ENCODE peak calls at places on chromosomes 16 and 17, in eight cellular contexts. U, P, V, L, H, A, G and Z are unnamed samples.

GRCh38 chr16:65884018-65884417 is 482.5 kb upstream of the CDH5 start:
- DNase-seq in U (no peak), P (no peak), V (no peak), L (no peak), H (no peak), A (no peak), G (no peak), Z (no peak)

GRCh38 chr16:1870365-1871082 is 1.4 kb downstream of the MEIOB start:
- DNase-seq in U (no peak), P (peak), V (no peak), L (no peak), H (no peak), A (peak), G (no peak), Z (no peak)

GRCh38 chr16:89149386-89149785 is 22.2 kb upstream of the CDH15 start:
- DNase-seq in U (no peak), P (peak), V (no peak), L (no peak), H (peak), A (no peak), G (no peak), Z (no peak)

GRCh38 chr17:21119247-21119944 is 7.4 kb upstream of the DHRS7B start:
- DNase-seq in U (peak), P (peak), V (peak), L (peak), H (peak), A (peak), G (peak), Z (peak)

GRCh38 chr17:4576729-4577322 is 7.5 kb upstream of the SMTNL2 start:
- DNase-seq in U (no peak), P (no peak), V (no peak), L (no peak), H (no peak), A (no peak), G (no peak), Z (no peak)

GRCh38 chr16:87423429-87423828 is 31.3 kb downstream of the MAP1LC3B start:
- DNase-seq in U (no peak), P (no peak), V (no peak), L (no peak), H (no peak), A (no peak), G (no peak), Z (no peak)

GRCh38 chr17:70084476-70084875 is 9.5 kb downstream of the KCNJ16 start:
- DNase-seq in U (no peak), P (no peak), V (no peak), L (no peak), H (no peak), A (no peak), G (no peak), Z (no peak)

GRCh38 chr17:74414510-74414909 is 17.4 kb upstream of the GPRC5C start:
- DNase-seq in U (no peak), P (no peak), V (no peak), L (no peak), H (no peak), A (no peak), G (no peak), Z (no peak)

GRCh38 chr17:6452471-6453266 is 8.4 kb downstream of the PIMREG start:
- DNase-seq in U (no peak), P (no peak), V (no peak), L (no peak), H (no peak), A (no peak), G (no peak), Z (no peak)

GRCh38 chr16:529012-529575 is 1.6 kb downstream of the CAPN15 start:
- DNase-seq in U (peak), P (no peak), V (no peak), L (no peak), H (no peak), A (no peak), G (no peak), Z (no peak)

GRCh38 chr16:4982056-4982867 is 24.1 kb downstream of the SEC14L5 start:
- DNase-seq in U (no peak), P (no peak), V (no peak), L (no peak), H (no peak), A (no peak), G (no peak), Z (no peak)

GRCh38 chr16:72903176-72903575 is 144.8 kb downstream of the ZFHX3 start:
- DNase-seq in U (no peak), P (no peak), V (no peak), L (no peak), H (no peak), A (no peak), G (no peak), Z (no peak)

GRCh38 chr16:58419241-58420012 is 27.2 kb downstream of the GINS3 start:
- DNase-seq in U (no peak), P (no peak), V (no peak), L (no peak), H (no peak), A (no peak), G (no peak), Z (no peak)

GRCh38 chr16:81738831-81739496 is 40.1 kb upstream of the PLCG2 start:
- DNase-seq in U (no peak), P (no peak), V (peak), L (no peak), H (no peak), A (no peak), G (no peak), Z (no peak)

GRCh38 chr17:2724783-2725164 is 13.2 kb upstream of the CLUH start:
- DNase-seq in U (peak), P (no peak), V (peak), L (peak), H (no peak), A (no peak), G (no peak), Z (no peak)

GRCh38 chr16:76639685-76640289 is 362.6 kb downstream of the CNTNAP4 start:
- DNase-seq in U (no peak), P (peak), V (peak), L (no peak), H (peak), A (no peak), G (no peak), Z (no peak)

GRCh38 chr17:419073-419735 is 66.6 kb upstream of the RPH3AL start:
- DNase-seq in U (peak), P (no peak), V (no peak), L (peak), H (no peak), A (no peak), G (no peak), Z (no peak)

GRCh38 chr16:27805828-27806351 is 255.9 kb downstream of the KATNIP start:
- DNase-seq in U (no peak), P (no peak), V (no peak), L (no peak), H (no peak), A (no peak), G (no peak), Z (no peak)

GRCh38 chr16:15880909-15881308 is 7.5 kb downstream of the CEP20 start:
- DNase-seq in U (no peak), P (no peak), V (no peak), L (no peak), H (no peak), A (no peak), G (no peak), Z (no peak)

GRCh38 chr17:50459081-50459676 is 9.5 kb downstream of the CHAD start:
- DNase-seq in U (no peak), P (no peak), V (peak), L (no peak), H (no peak), A (no peak), G (no peak), Z (no peak)

GRCh38 chr17:4978720-4979119 is 8.8 kb downstream of the CAMTA2 start:
- DNase-seq in U (no peak), P (no peak), V (no peak), L (no peak), H (no peak), A (no peak), G (no peak), Z (no peak)

GRCh38 chr16:76441886-76442285 is 164.7 kb downstream of the CNTNAP4 start:
- DNase-seq in U (no peak), P (no peak), V (no peak), L (no peak), H (no peak), A (no peak), G (no peak), Z (no peak)

GRCh38 chr17:77425791-77426641 is 285.2 kb downstream of the SEC14L1 start:
- DNase-seq in U (peak), P (peak), V (no peak), L (no peak), H (no peak), A (peak), G (no peak), Z (no peak)

GRCh38 chr16:72837846-72838661 is 209.9 kb downstream of the ZFHX3 start:
- DNase-seq in U (no peak), P (no peak), V (no peak), L (no peak), H (no peak), A (no peak), G (no peak), Z (no peak)

GRCh38 chr16:87832759-87833502 is 36.4 kb downstream of the SLC7A5 start:
- DNase-seq in U (no peak), P (no peak), V (no peak), L (no peak), H (no peak), A (no peak), G (no peak), Z (no peak)

GRCh38 chr16:49580751-49581303 is 207.2 kb downstream of the C16orf78 start:
- DNase-seq in U (no peak), P (no peak), V (no peak), L (no peak), H (no peak), A (no peak), G (no peak), Z (no peak)

GRCh38 chr17:32558997-32559650 is 72.3 kb downstream of the CDK5R1 start:
- DNase-seq in U (no peak), P (no peak), V (no peak), L (no peak), H (no peak), A (no peak), G (no peak), Z (no peak)

GRCh38 chr16:84088695-84089395 is 27.9 kb downstream of the MBTPS1 start:
- DNase-seq in U (peak), P (no peak), V (peak), L (peak), H (no peak), A (no peak), G (no peak), Z (no peak)

GRCh38 chr17:1709403-1709891 is 730 bp downstream of the TLCD2 start:
- DNase-seq in U (no peak), P (no peak), V (peak), L (no peak), H (no peak), A (no peak), G (no peak), Z (no peak)

GRCh38 chr16:82657239-82657638 is 30.5 kb downstream of the CDH13 start:
- DNase-seq in U (no peak), P (no peak), V (no peak), L (no peak), H (no peak), A (peak), G (no peak), Z (no peak)

GRCh38 chr16:10885246-10885645 is 8.2 kb downstream of the CIITA start:
- DNase-seq in U (no peak), P (no peak), V (no peak), L (no peak), H (no peak), A (no peak), G (no peak), Z (no peak)